ENCODE peak calls at places on chromosomes 7 and 10, in seven cellular contexts. W is activated CD8-positive, alpha-beta T cell treated with anti-CD3 and anti-CD28 coated beads for 36 hours; S is brain microvascular endothelial cell; U is GM23338; N is Caco-2; G is AG10803; R is CD4-positive, alpha-beta T cell. X is an unnamed sample.

GRCh38 chr7:95535647-95536046 is 49.9 kb downstream of the ASB4 start:
- DNase-seq in W (no peak), S (no peak), U (no peak), N (no peak), G (no peak), R (no peak), X (no peak)

GRCh38 chr7:41232086-41232485 is 470.8 kb downstream of the INHBA start:
- DNase-seq in W (no peak), S (peak), U (no peak), N (no peak), G (peak), R (no peak), X (no peak)

GRCh38 chr7:77691892-77692491 is 4.3 kb upstream of the RSBN1L start:
- DNase-seq in W (no peak), S (no peak), U (no peak), N (peak), G (no peak), R (no peak), X (no peak)

GRCh38 chr7:149297034-149297755 is 35.2 kb downstream of the ZNF783 start:
- DNase-seq in W (no peak), S (no peak), U (no peak), N (no peak), G (no peak), R (no peak), X (no peak)

GRCh38 chr7:21412291-21412896 is 15.5 kb upstream of the SP4 start:
- DNase-seq in W (no peak), S (no peak), U (no peak), N (no peak), G (no peak), R (no peak), X (no peak)

GRCh38 chr7:12785473-12785872 is 98.0 kb downstream of the ARL4A start:
- DNase-seq in W (no peak), S (no peak), U (no peak), N (no peak), G (no peak), R (no peak), X (no peak)

GRCh38 chr7:128985660-128986059 is 47.9 kb downstream of the IRF5 start:
- DNase-seq in W (no peak), S (no peak), U (peak), N (no peak), G (no peak), R (no peak), X (no peak)

GRCh38 chr7:76293407-76293901 is 9.0 kb upstream of the HSPB1 start:
- DNase-seq in W (no peak), S (no peak), U (no peak), N (no peak), G (no peak), R (no peak), X (no peak)

GRCh38 chr7:47480576-47481538 is 101.1 kb downstream of the TNS3 start:
- DNase-seq in W (peak), S (no peak), U (peak), N (no peak), G (no peak), R (no peak), X (no peak)

DNA sequence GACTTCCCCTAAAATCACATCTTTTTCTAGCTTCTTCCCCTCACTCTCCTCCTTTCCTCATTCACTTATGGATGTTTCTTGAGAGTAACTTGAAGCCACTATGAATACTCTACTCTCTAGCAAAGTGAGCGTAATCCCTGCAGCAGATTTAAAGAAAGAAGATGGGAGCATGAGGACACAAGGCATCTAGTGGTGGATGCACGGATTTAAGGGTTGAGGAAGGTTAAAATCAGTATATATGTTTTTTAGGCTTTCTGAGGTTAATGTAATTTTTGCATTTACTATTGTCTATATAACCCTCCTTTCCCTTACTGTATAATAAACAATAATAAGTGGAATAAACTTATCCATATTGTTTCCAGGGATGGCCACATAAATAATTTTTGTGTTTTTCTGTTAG is 495.2 kb upstream of the TPK1 start:
- DNase-seq in W (no peak), S (no peak), U (peak), N (no peak), G (no peak), R (no peak), X (no peak)
- TF ChIP-seq CTCF in W (no peak), S (no peak), U (peak), N (peak), G (no peak), R (no peak), X (no peak)

DNA sequence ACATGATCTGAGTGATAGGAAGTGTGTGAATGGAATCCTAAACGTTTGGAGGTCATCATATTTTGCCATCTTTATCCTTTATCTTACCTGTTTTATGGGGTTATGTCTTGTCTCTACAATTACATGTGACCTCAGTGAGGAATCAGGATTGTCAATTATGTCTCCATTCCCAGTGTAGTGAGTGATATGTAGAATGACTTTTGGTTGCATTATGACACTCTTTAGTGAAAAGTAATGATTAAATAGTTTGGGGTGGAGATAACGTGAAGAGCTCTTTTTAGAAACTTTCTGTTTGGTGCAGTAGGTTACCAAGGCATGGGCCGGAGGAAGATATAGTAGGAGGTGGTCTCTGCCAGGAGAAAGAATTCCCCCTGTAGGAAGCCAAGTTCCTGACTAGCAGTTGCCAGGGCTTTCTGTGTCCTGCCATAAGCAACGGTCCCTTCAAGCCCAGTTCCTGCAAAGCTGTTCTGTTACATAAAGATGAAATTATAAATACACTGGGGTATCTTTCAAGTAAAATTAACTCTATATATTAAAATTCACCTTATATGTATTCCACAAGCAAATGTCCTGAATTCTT is 228.2 kb downstream of the NSUN6 start:
- DNase-seq in W (no peak), S (no peak), U (peak), N (no peak), G (no peak), R (no peak), X (no peak)
- TF ChIP-seq CTCF in W (no peak), S (no peak), U (peak), N (no peak), G (no peak), R (no peak), X (no peak)

GRCh38 chr7:34748244-34749039 is 90.4 kb downstream of the NPSR1 start:
- DNase-seq in W (no peak), S (peak), U (peak), N (no peak), G (peak), R (no peak), X (peak)
- TF ChIP-seq CTCF in W (no peak), S (no peak), U (no peak), N (no peak), G (no peak), R (no peak), X (no peak)

GRCh38 chr7:1505731-1506550 is 1.8 kb upstream of the INTS1 start:
- DNase-seq in W (peak), S (no peak), U (no peak), N (peak), G (no peak), R (no peak), X (no peak)
- TF ChIP-seq CTCF in W (no peak), S (no peak), U (no peak), N (no peak), G (no peak), R (no peak), X (no peak)

GRCh38 chr7:139990571-139990970 is 72.2 kb downstream of the PARP12 start:
- DNase-seq in W (no peak), S (no peak), U (no peak), N (no peak), G (no peak), R (no peak), X (no peak)

GRCh38 chr7:139985811-139986210 is 76.9 kb downstream of the PARP12 start:
- DNase-seq in W (no peak), S (no peak), U (no peak), N (no peak), G (no peak), R (no peak), X (no peak)

GRCh38 chr7:139989366-139990141 is 73.2 kb downstream of the PARP12 start:
- DNase-seq in W (no peak), S (no peak), U (no peak), N (no peak), G (no peak), R (no peak), X (no peak)

GRCh38 chr7:139990142-139990535 is 72.6 kb downstream of the PARP12 start:
- DNase-seq in W (no peak), S (no peak), U (no peak), N (no peak), G (no peak), R (no peak), X (no peak)

DNA sequence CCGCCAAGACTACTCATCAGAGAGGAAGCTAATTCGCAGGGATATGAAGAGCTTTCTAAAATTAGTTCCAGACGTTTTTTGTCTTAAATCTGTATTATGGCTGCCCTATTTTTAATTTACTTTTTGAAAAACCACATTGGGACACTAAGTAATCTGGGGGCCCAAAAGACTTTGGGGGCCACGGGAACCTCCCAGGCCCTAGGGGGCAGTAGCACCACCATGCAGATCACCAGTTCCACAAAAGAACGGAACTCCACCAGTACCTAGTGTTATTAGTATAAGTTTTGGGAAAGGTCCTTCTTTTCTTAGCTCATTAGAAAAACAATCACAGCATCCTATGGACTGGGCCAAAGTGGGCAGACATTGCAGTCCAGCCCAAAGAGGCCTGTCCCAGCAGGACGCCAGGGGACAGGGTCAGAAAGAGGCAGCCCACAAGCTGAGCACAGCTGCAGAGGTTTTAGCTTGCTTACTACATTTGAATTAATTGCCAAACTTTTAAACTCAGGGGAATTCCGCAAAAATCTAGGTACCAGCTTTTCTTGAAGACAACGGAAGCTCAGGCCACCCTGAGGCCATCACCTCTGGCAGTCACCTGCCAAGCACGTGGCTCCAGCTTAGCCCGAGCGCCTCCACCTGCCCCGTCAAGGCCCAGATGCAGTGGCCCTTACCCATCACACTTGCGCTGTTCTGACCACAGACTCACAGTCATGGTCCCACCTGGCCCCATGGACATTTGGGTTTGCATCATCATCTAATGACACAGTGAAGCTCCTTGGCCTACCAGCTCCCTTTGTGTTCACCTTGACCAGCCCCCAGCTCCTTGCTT is 74.8 kb downstream of the PARP12 start:
- DNase-seq in W (no peak), S (no peak), U (no peak), N (no peak), G (no peak), R (no peak), X (peak)
- TF ChIP-seq CTCF in W (no peak), S (peak), U (peak), N (no peak), G (no peak), R (no peak), X (peak)

GRCh38 chr10:35306852-35307251 is 29.5 kb upstream of the CCNY start:
- DNase-seq in W (peak), S (no peak), U (no peak), N (peak), G (peak), R (no peak), X (no peak)
- TF ChIP-seq CTCF in W (no peak), S (no peak), U (no peak), N (no peak), G (no peak), R (no peak), X (no peak)

DNA sequence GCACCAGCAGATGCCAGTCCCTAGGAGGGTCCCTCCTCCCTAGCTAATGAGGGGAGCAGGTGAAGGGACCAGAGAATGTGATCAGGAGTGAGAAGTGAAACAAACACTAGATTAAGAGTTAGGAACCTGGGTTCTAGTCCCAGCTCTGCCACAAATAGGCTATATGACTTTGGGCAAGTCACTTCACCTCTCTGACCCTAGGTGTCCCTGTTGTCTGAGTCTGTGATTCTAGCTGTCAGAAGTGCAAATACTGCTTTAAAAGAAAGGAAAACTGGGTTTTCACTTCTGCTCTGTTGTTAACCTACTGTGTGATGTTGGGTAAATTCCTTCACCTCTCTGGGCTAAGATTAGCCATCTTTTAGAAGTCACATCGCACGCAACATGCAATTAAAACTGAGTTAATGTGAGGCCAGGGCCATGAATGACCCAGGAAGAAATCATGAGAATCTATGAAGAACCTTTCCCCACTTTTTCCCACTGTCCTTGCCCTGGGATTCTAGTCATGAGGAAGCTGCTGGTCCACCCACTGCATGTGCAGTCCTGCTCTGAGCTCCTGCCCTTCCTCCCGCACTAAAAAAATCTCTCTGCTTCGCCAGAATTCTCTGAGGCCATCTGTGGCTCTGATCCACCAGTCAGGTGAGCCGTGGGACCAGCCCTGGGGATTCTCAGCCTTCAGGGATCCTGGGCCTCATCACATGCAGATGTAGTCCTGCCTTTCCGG is 181.8 kb downstream of the PLXNA4 start:
- DNase-seq in W (peak), S (no peak), U (peak), N (peak), G (peak), R (no peak), X (no peak)
- TF ChIP-seq CTCF in W (peak), S (peak), U (peak), N (no peak), G (peak), R (peak), X (no peak)

X was measured in astrocyte of the spinal cord.